ENCODE peak calls at places on chromosomes 11 and 22, in six cellular contexts. One of them, this sample, is unnamed.
A peak's percentile ranks its signal among the peaks of the same experiment; 100 is the strongest.

GRCh38 chr11:15937601-15938361 is 418.6 kb downstream of the SOX6 start:
- DNase-seq in upper lobe of left lung: no peak
- DNase-seq in A549: no peak
- DNase-seq in nephron progenitor cell: no peak
- DNase-seq in astrocyte: no peak
- DNase-seq in tibial nerve: no peak
- DNase-seq in this sample: no peak

GRCh38 chr22:25899566-25899965 is 157.6 kb downstream of the MYO18B start:
- DNase-seq in upper lobe of left lung: no peak
- DNase-seq in A549: no peak
- DNase-seq in nephron progenitor cell: no peak
- DNase-seq in astrocyte: no peak
- DNase-seq in tibial nerve: no peak
- DNase-seq in this sample: no peak

GRCh38 chr22:23837496-23837859 is 1.3 kb downstream of the DERL3 start:
- DNase-seq in upper lobe of left lung: no peak
- DNase-seq in A549: no peak
- DNase-seq in nephron progenitor cell: no peak
- DNase-seq in astrocyte: no peak
- DNase-seq in tibial nerve: no peak
- DNase-seq in this sample: no peak

GRCh38 chr11:64846998-64847666 is 2.7 kb upstream of the CDC42BPG start:
- DNase-seq in upper lobe of left lung: peak; percentile 94
- DNase-seq in A549: peak; percentile 93
- DNase-seq in nephron progenitor cell: peak; percentile 98
- DNase-seq in astrocyte: peak; percentile 47
- DNase-seq in tibial nerve: peak; percentile 85
- DNase-seq in this sample: peak; percentile 98

GRCh38 chr11:12430912-12431311 is 53.5 kb downstream of the PARVA start:
- DNase-seq in upper lobe of left lung: peak; percentile 70
- DNase-seq in A549: peak; percentile 29
- DNase-seq in nephron progenitor cell: no peak
- DNase-seq in astrocyte: peak; percentile 87
- DNase-seq in tibial nerve: peak; percentile 84
- DNase-seq in this sample: no peak

GRCh38 chr11:77468527-77468926 is 5.4 kb downstream of the PAK1 start:
- DNase-seq in upper lobe of left lung: no peak
- DNase-seq in A549: no peak
- DNase-seq in nephron progenitor cell: no peak
- DNase-seq in astrocyte: no peak
- DNase-seq in tibial nerve: no peak
- DNase-seq in this sample: peak; percentile 24

GRCh38 chr11:44556735-44557409 is 8.6 kb upstream of the CD82 start:
- DNase-seq in upper lobe of left lung: peak; percentile 67
- DNase-seq in A549: peak; percentile 64
- DNase-seq in nephron progenitor cell: peak; percentile 62
- DNase-seq in astrocyte: no peak
- DNase-seq in tibial nerve: peak; percentile 83
- DNase-seq in this sample: no peak

GRCh38 chr11:1740786-1741530 is 9.4 kb downstream of the IFITM10 start:
- DNase-seq in upper lobe of left lung: no peak
- DNase-seq in A549: no peak
- DNase-seq in nephron progenitor cell: no peak
- DNase-seq in astrocyte: no peak
- DNase-seq in tibial nerve: no peak
- DNase-seq in this sample: no peak

GRCh38 chr11:11977206-11977938 is 31.1 kb downstream of the DKK3 start:
- DNase-seq in upper lobe of left lung: peak; percentile 42
- DNase-seq in A549: peak; percentile 75
- DNase-seq in nephron progenitor cell: no peak
- DNase-seq in astrocyte: peak; percentile 95
- DNase-seq in tibial nerve: peak; percentile 74
- DNase-seq in this sample: no peak

GRCh38 chr11:75826463-75827220 is 11.6 kb downstream of the UVRAG start:
- DNase-seq in upper lobe of left lung: no peak
- DNase-seq in A549: no peak
- DNase-seq in nephron progenitor cell: no peak
- DNase-seq in astrocyte: no peak
- DNase-seq in tibial nerve: peak; percentile 23
- DNase-seq in this sample: no peak

GRCh38 chr11:44901120-44901519 is 49.6 kb downstream of the TP53I11 start:
- DNase-seq in upper lobe of left lung: no peak
- DNase-seq in A549: no peak
- DNase-seq in nephron progenitor cell: no peak
- DNase-seq in astrocyte: no peak
- DNase-seq in tibial nerve: no peak
- DNase-seq in this sample: no peak

GRCh38 chr11:86046111-86046510 is 22.8 kb downstream of the PICALM start:
- DNase-seq in upper lobe of left lung: no peak
- DNase-seq in A549: no peak
- DNase-seq in nephron progenitor cell: no peak
- DNase-seq in astrocyte: peak; percentile 26
- DNase-seq in tibial nerve: no peak
- DNase-seq in this sample: no peak

GRCh38 chr11:1076061-1076665 is 1.5 kb downstream of the MUC2 start:
- DNase-seq in upper lobe of left lung: no peak
- DNase-seq in A549: no peak
- DNase-seq in nephron progenitor cell: no peak
- DNase-seq in astrocyte: no peak
- DNase-seq in tibial nerve: no peak
- DNase-seq in this sample: no peak

GRCh38 chr11:93567406-93567819 is 24.2 kb upstream of the SMCO4 start:
- DNase-seq in upper lobe of left lung: no peak
- DNase-seq in A549: no peak
- DNase-seq in nephron progenitor cell: no peak
- DNase-seq in astrocyte: peak; percentile 27
- DNase-seq in tibial nerve: peak; percentile 12
- DNase-seq in this sample: no peak

GRCh38 chr11:68976095-68976494 is 4.7 kb downstream of the MRGPRD start:
- DNase-seq in upper lobe of left lung: peak; percentile 10
- DNase-seq in A549: no peak
- DNase-seq in nephron progenitor cell: no peak
- DNase-seq in astrocyte: no peak
- DNase-seq in tibial nerve: no peak
- DNase-seq in this sample: no peak

GRCh38 chr11:61011950-61012830 is 40.7 kb downstream of the CD6 start:
- DNase-seq in upper lobe of left lung: peak; percentile 36
- DNase-seq in A549: no peak
- DNase-seq in nephron progenitor cell: no peak
- DNase-seq in astrocyte: peak; percentile 18
- DNase-seq in tibial nerve: no peak
- DNase-seq in this sample: no peak

GRCh38 chr11:131033151-131033651 is 116.9 kb upstream of the SNX19 start:
- DNase-seq in upper lobe of left lung: peak; percentile 23
- DNase-seq in A549: peak; percentile 55
- DNase-seq in nephron progenitor cell: no peak
- DNase-seq in astrocyte: peak; percentile 99
- DNase-seq in tibial nerve: no peak
- DNase-seq in this sample: no peak

GRCh38 chr22:42270178-42270511 is 308 bp downstream of the TCF20 start:
- DNase-seq in upper lobe of left lung: peak; percentile 36
- DNase-seq in A549: peak; percentile 22
- DNase-seq in nephron progenitor cell: no peak
- DNase-seq in astrocyte: no peak
- DNase-seq in tibial nerve: no peak
- DNase-seq in this sample: no peak

GRCh38 chr11:126318642-126319373 is 14.9 kb downstream of the DCPS start:
- DNase-seq in upper lobe of left lung: peak; percentile 59
- DNase-seq in A549: no peak
- DNase-seq in nephron progenitor cell: no peak
- DNase-seq in astrocyte: peak; percentile 97
- DNase-seq in tibial nerve: peak; percentile 61
- DNase-seq in this sample: no peak

GRCh38 chr22:17754233-17754925 is 19.9 kb downstream of the BID start:
- DNase-seq in upper lobe of left lung: no peak
- DNase-seq in A549: peak; percentile 28
- DNase-seq in nephron progenitor cell: no peak
- DNase-seq in astrocyte: no peak
- DNase-seq in tibial nerve: no peak
- DNase-seq in this sample: no peak
- TF ChIP-seq CTCF in upper lobe of left lung: peak; percentile 20
- TF ChIP-seq CTCF in A549: no peak
- TF ChIP-seq CTCF in nephron progenitor cell: no peak
- TF ChIP-seq CTCF in astrocyte: no peak
- TF ChIP-seq CTCF in tibial nerve: no peak
- TF ChIP-seq CTCF in this sample: peak; percentile 15

DNA sequence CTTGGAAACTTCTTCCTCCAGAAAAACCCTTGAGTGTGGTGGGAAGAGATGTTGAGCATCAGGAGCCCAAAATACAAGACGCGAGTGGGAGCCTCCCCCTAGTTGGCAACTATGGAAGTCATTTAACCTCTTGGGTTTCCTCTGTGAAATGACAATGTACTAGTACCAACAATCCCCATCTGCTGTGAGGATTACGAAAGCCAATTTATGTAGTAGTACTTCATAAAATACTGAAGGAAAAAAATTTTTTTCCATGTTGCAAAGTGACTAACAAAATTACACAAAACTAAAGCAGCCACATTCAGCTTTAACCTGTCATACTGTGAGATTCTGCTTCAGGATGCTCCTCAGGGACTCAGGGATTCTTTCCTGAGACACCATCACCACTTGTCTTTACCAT is 595 bp upstream of the SLC25A17 start:
- DNase-seq in upper lobe of left lung: no peak
- DNase-seq in A549: no peak
- DNase-seq in nephron progenitor cell: no peak
- DNase-seq in astrocyte: no peak
- DNase-seq in tibial nerve: no peak
- DNase-seq in this sample: no peak
- TF ChIP-seq CTCF in upper lobe of left lung: no peak
- TF ChIP-seq CTCF in A549: no peak
- TF ChIP-seq CTCF in nephron progenitor cell: no peak
- TF ChIP-seq CTCF in astrocyte: no peak
- TF ChIP-seq CTCF in tibial nerve: no peak
- TF ChIP-seq CTCF in this sample: no peak

GRCh38 chr11:73389902-73390301 is 13.7 kb downstream of the RELT start:
- DNase-seq in upper lobe of left lung: no peak
- DNase-seq in A549: no peak
- DNase-seq in nephron progenitor cell: no peak
- DNase-seq in astrocyte: no peak
- DNase-seq in tibial nerve: no peak
- DNase-seq in this sample: no peak

GRCh38 chr11:73386568-73386967 is 10.4 kb downstream of the RELT start:
- DNase-seq in upper lobe of left lung: no peak
- DNase-seq in A549: no peak
- DNase-seq in nephron progenitor cell: no peak
- DNase-seq in astrocyte: no peak
- DNase-seq in tibial nerve: no peak
- DNase-seq in this sample: no peak

GRCh38 chr11:73387594-73388021 is 11.4 kb downstream of the RELT start:
- DNase-seq in upper lobe of left lung: peak; percentile 67
- DNase-seq in A549: no peak
- DNase-seq in nephron progenitor cell: peak; percentile 68
- DNase-seq in astrocyte: no peak
- DNase-seq in tibial nerve: no peak
- DNase-seq in this sample: no peak

GRCh38 chr11:73389134-73389525 is 12.9 kb downstream of the RELT start:
- DNase-seq in upper lobe of left lung: no peak
- DNase-seq in A549: peak; percentile 42
- DNase-seq in nephron progenitor cell: no peak
- DNase-seq in astrocyte: no peak
- DNase-seq in tibial nerve: no peak
- DNase-seq in this sample: no peak

GRCh38 chr11:73388241-73389133 is 12.3 kb downstream of the RELT start:
- DNase-seq in upper lobe of left lung: peak; percentile 82
- DNase-seq in A549: no peak
- DNase-seq in nephron progenitor cell: no peak
- DNase-seq in astrocyte: no peak
- DNase-seq in tibial nerve: no peak
- DNase-seq in this sample: no peak
- TF ChIP-seq CTCF in upper lobe of left lung: no peak
- TF ChIP-seq CTCF in A549: no peak
- TF ChIP-seq CTCF in nephron progenitor cell: no peak
- TF ChIP-seq CTCF in astrocyte: no peak
- TF ChIP-seq CTCF in tibial nerve: no peak
- TF ChIP-seq CTCF in this sample: no peak

DNA sequence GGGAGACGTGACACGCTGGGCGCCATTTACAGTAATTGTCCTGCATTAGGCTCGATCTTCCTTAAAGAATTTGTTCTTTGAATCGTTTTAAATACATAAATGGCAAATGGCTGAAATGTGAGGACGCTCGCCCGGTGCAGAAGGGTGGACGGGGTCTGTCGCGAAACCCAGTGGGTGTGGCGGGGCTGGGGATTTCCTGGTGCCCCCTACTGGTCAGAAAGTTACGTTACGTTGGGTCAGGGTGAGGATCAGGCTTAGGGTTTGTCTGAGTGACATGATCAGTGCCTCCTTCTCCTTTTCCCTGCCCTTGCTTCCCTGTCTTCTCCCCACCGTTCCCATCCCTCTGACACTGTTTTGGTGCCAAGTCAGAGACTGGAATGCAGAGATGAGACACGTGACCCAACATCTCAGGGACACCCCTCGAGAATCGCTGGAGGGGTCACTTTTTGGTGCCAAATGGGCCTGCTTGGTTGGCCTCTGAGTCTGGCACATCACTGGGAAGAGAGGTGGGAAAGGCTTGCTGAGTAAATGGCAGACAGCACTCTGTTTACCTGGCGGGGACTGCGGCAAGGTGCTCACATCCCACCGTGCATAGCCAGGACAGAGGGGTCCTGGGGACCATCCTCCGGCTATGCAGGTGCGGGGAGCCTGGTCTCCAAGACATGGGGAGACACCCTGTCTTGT is 1107.6 kb downstream of the BRD1 start:
- DNase-seq in upper lobe of left lung: no peak
- DNase-seq in A549: no peak
- DNase-seq in nephron progenitor cell: peak; percentile 25
- DNase-seq in astrocyte: no peak
- DNase-seq in tibial nerve: no peak
- DNase-seq in this sample: no peak
- TF ChIP-seq CTCF in upper lobe of left lung: no peak
- TF ChIP-seq CTCF in A549: no peak
- TF ChIP-seq CTCF in nephron progenitor cell: peak; percentile 38
- TF ChIP-seq CTCF in astrocyte: no peak
- TF ChIP-seq CTCF in tibial nerve: no peak
- TF ChIP-seq CTCF in this sample: no peak

GRCh38 chr22:40560551-40560950 is 76.0 kb downstream of the MRTFA start:
- DNase-seq in upper lobe of left lung: no peak
- DNase-seq in A549: no peak
- DNase-seq in nephron progenitor cell: no peak
- DNase-seq in astrocyte: peak; percentile 63
- DNase-seq in tibial nerve: no peak
- DNase-seq in this sample: no peak
- TF ChIP-seq CTCF in upper lobe of left lung: no peak
- TF ChIP-seq CTCF in A549: no peak
- TF ChIP-seq CTCF in nephron progenitor cell: no peak
- TF ChIP-seq CTCF in astrocyte: no peak
- TF ChIP-seq CTCF in tibial nerve: no peak
- TF ChIP-seq CTCF in this sample: no peak

GRCh38 chr11:115912484-115912945 is 408.3 kb upstream of the CADM1 start:
- DNase-seq in upper lobe of left lung: no peak
- DNase-seq in A549: no peak
- DNase-seq in nephron progenitor cell: no peak
- DNase-seq in astrocyte: no peak
- DNase-seq in tibial nerve: no peak
- DNase-seq in this sample: no peak
- TF ChIP-seq CTCF in upper lobe of left lung: no peak
- TF ChIP-seq CTCF in A549: no peak
- TF ChIP-seq CTCF in nephron progenitor cell: peak; percentile 30
- TF ChIP-seq CTCF in astrocyte: peak; percentile 44
- TF ChIP-seq CTCF in tibial nerve: no peak
- TF ChIP-seq CTCF in this sample: peak; percentile 28

GRCh38 chr11:43021466-43021865 is 290.3 kb upstream of the API5 start:
- DNase-seq in upper lobe of left lung: no peak
- DNase-seq in A549: peak; percentile 15
- DNase-seq in nephron progenitor cell: peak; percentile 36
- DNase-seq in astrocyte: no peak
- DNase-seq in tibial nerve: no peak
- DNase-seq in this sample: no peak
- TF ChIP-seq CTCF in upper lobe of left lung: no peak
- TF ChIP-seq CTCF in A549: no peak
- TF ChIP-seq CTCF in nephron progenitor cell: peak; percentile 42
- TF ChIP-seq CTCF in astrocyte: no peak
- TF ChIP-seq CTCF in tibial nerve: peak; percentile 13
- TF ChIP-seq CTCF in this sample: peak; percentile 27

This sample was measured in D721Med.